ENCODE peak calls at places on chromosome 22, in four cellular contexts. C, Q, N and F are unnamed samples.
A peak's percentile ranks its signal among the peaks of the same experiment; 100 is the strongest.

GRCh38 chr22:26479792-26480610 is 3.6 kb downstream of the HPS4 start:
- DNase-seq in C (no peak), Q (peak; percentile 18), N (no peak), F (peak; percentile 62)

GRCh38 chr22:37056246-37056645 is 4.7 kb downstream of the KCTD17 start:
- DNase-seq in C (no peak), N (no peak), Q (no peak), F (no peak)

GRCh38 chr22:43955040-43955882 is at the start of gene SAMM50:
- DNase-seq in Q (peak; percentile 93), N (peak; percentile 65), C (peak; percentile 95), F (peak; percentile 93)

GRCh38 chr22:30187726-30188407 is 58.7 kb downstream of the LIF start:
- DNase-seq in Q (no peak), C (no peak), N (no peak), F (no peak)

GRCh38 chr22:41687901-41688364 is 734 bp downstream of the SNU13 start:
- DNase-seq in N (no peak), Q (peak; percentile 49), C (no peak), F (peak; percentile 52)

GRCh38 chr22:24975813-24976341 is 23.4 kb downstream of the KIAA1671 start:
- DNase-seq in Q (no peak), N (no peak), C (no peak), F (no peak)

GRCh38 chr22:49184736-49185135 is 642.9 kb downstream of the BRD1 start:
- DNase-seq in C (no peak), Q (no peak), N (no peak), F (no peak)

GRCh38 chr22:30205281-30206115 is 41.1 kb downstream of the LIF start:
- DNase-seq in Q (peak; percentile 60), N (no peak), C (no peak), F (no peak)

GRCh38 chr22:50303848-50304527 is 3.5 kb downstream of the PLXNB2 start:
- DNase-seq in C (peak; percentile 81), N (no peak), Q (no peak), F (peak; percentile 38)

GRCh38 chr22:43698403-43698802 is 113.7 kb downstream of the EFCAB6 start:
- DNase-seq in C (no peak), N (no peak), Q (no peak), F (no peak)

GRCh38 chr22:23215294-23216204 is 35.2 kb downstream of the BCR start:
- DNase-seq in Q (peak; percentile 97), N (no peak), C (no peak), F (no peak)

GRCh38 chr22:38835888-38836301 is 7.9 kb downstream of the NPTXR start:
- DNase-seq in C (no peak), N (no peak), Q (no peak), F (no peak)

GRCh38 chr22:37018086-37018814 is 997 bp downstream of the TST start:
- DNase-seq in N (no peak), Q (no peak), C (no peak), F (no peak)

GRCh38 chr22:50184541-50185383 is 951 bp upstream of the TRABD start:
- DNase-seq in N (no peak), Q (peak; percentile 27), C (no peak), F (no peak)

GRCh38 chr22:21680830-21681565 is 15.2 kb downstream of the PPIL2 start:
- DNase-seq in Q (no peak), C (no peak), N (no peak), F (no peak)

GRCh38 chr22:44583076-44583760 is 85.2 kb upstream of the RTL6 start:
- DNase-seq in N (no peak), C (no peak), Q (no peak), F (no peak)

GRCh38 chr22:30314918-30315317 is 11.8 kb downstream of the TBC1D10A start:
- DNase-seq in Q (peak; percentile 60), N (no peak), C (no peak), F (no peak)

GRCh38 chr22:39825661-39826102 is 67.9 kb downstream of the ENTHD1 start:
- DNase-seq in N (no peak), C (no peak), Q (no peak), F (peak; percentile 3)

GRCh38 chr22:26770624-26771023 is 113.2 kb downstream of the MIAT start:
- DNase-seq in Q (no peak), C (no peak), N (no peak), F (no peak)